ENCODE peak calls at places on chromosomes 2 and 18, in nine cellular contexts. E, R, M, F, B, O, N, Y and K are unnamed samples.

GRCh38 chr2:235027558-235028214 is 75.9 kb downstream of the SH3BP4 start:
- DNase-seq in E (no peak), R (peak; percentile 70), M (peak; percentile 33), F (no peak), B (peak; percentile 73), O (peak; percentile 83), N (peak; percentile 73), Y (no peak), K (no peak)

GRCh38 chr2:111055735-111056134 is 65.0 kb upstream of the BCL2L11 start:
- DNase-seq in E (no peak), R (no peak), M (no peak), F (no peak), B (no peak), O (no peak), N (no peak), Y (no peak), K (peak; percentile 87)

GRCh38 chr2:143452817-143453462 is 323.7 kb downstream of the ARHGAP15 start:
- DNase-seq in E (no peak), R (no peak), M (no peak), F (no peak), B (no peak), O (no peak), N (no peak), Y (no peak), K (no peak)

GRCh38 chr2:13474538-13474937 is 757.8 kb downstream of the TRIB2 start:
- DNase-seq in E (no peak), R (no peak), M (no peak), F (no peak), B (no peak), O (no peak), N (no peak), Y (no peak), K (no peak)

GRCh38 chr18:47917923-47918610 is 12.4 kb downstream of the SMAD2 start:
- DNase-seq in E (no peak), R (no peak), M (no peak), F (no peak), B (no peak), O (no peak), N (no peak), Y (no peak), K (no peak)

GRCh38 chr2:238439093-238439849 is 12.5 kb downstream of the ASB1 start:
- DNase-seq in E (no peak), R (peak; percentile 94), M (peak; percentile 85), F (no peak), B (no peak), O (peak; percentile 100), N (peak; percentile 98), Y (no peak), K (no peak)

GRCh38 chr2:62180960-62181359 is 15.0 kb upstream of the B3GNT2 start:
- DNase-seq in E (no peak), R (no peak), M (no peak), F (no peak), B (no peak), O (no peak), N (no peak), Y (no peak), K (no peak)

GRCh38 chr2:36741188-36741587 is 44.7 kb downstream of the VIT start:
- DNase-seq in E (no peak), R (no peak), M (no peak), F (no peak), B (no peak), O (no peak), N (no peak), Y (no peak), K (no peak)

GRCh38 chr18:75223687-75224347 is 13.2 kb downstream of the TSHZ1 start:
- DNase-seq in E (no peak), R (no peak), M (no peak), F (peak; percentile 18), B (no peak), O (peak; percentile 49), N (no peak), Y (no peak), K (no peak)

GRCh38 chr2:16763056-16763455 is 97.4 kb upstream of the CYRIA start:
- DNase-seq in E (no peak), R (no peak), M (no peak), F (no peak), B (no peak), O (no peak), N (no peak), Y (no peak), K (no peak)

GRCh38 chr2:139122711-139123158 is 342.5 kb upstream of the NXPH2 start:
- DNase-seq in E (no peak), R (peak; percentile 87), M (no peak), F (no peak), B (no peak), O (peak; percentile 64), N (peak; percentile 71), Y (no peak), K (no peak)

GRCh38 chr2:55431982-55432627 is 12.4 kb upstream of the CCDC88A start:
- DNase-seq in E (no peak), R (peak; percentile 65), M (peak; percentile 30), F (no peak), B (no peak), O (peak; percentile 66), N (no peak), Y (peak; percentile 24), K (no peak)

GRCh38 chr2:12005886-12006681 is 259.7 kb downstream of the LPIN1 start:
- DNase-seq in E (no peak), R (peak; percentile 56), M (no peak), F (no peak), B (no peak), O (peak; percentile 33), N (peak; percentile 27), Y (peak; percentile 80), K (no peak)